ENCODE peak calls at places on chromosomes 11 and 22, in eight cellular contexts. One of them, this sample, is unnamed.

GRCh38 chr22:45608763-45609180 is 62.9 kb upstream of the ATXN10 start:
- DNase-seq in tibial artery: no peak
- DNase-seq in fibroblast of pulmonary artery: peak; percentile 16
- DNase-seq in uterus: no peak
- DNase-seq in upper lobe of right lung: no peak
- DNase-seq in heart left ventricle: no peak
- DNase-seq in cardiac fibroblast: no peak
- DNase-seq in epithelial cell of esophagus: peak; percentile 80
- DNase-seq in this sample: peak; percentile 40

GRCh38 chr11:78400116-78400515 is 17.5 kb downstream of the GAB2 start:
- DNase-seq in tibial artery: no peak
- DNase-seq in fibroblast of pulmonary artery: no peak
- DNase-seq in uterus: no peak
- DNase-seq in upper lobe of right lung: no peak
- DNase-seq in heart left ventricle: no peak
- DNase-seq in cardiac fibroblast: no peak
- DNase-seq in epithelial cell of esophagus: no peak
- DNase-seq in this sample: peak; percentile 25

GRCh38 chr11:86372586-86372985 is 2.1 kb upstream of the CCDC81 start:
- DNase-seq in tibial artery: no peak
- DNase-seq in fibroblast of pulmonary artery: no peak
- DNase-seq in uterus: no peak
- DNase-seq in upper lobe of right lung: no peak
- DNase-seq in heart left ventricle: no peak
- DNase-seq in cardiac fibroblast: no peak
- DNase-seq in epithelial cell of esophagus: peak; percentile 75
- DNase-seq in this sample: no peak

GRCh38 chr22:45889539-45890350 is 87.2 kb downstream of the WNT7B start:
- DNase-seq in tibial artery: no peak
- DNase-seq in fibroblast of pulmonary artery: no peak
- DNase-seq in uterus: no peak
- DNase-seq in upper lobe of right lung: peak; percentile 61
- DNase-seq in heart left ventricle: peak; percentile 57
- DNase-seq in cardiac fibroblast: peak; percentile 15
- DNase-seq in epithelial cell of esophagus: no peak
- DNase-seq in this sample: no peak

GRCh38 chr11:115716080-115716479 is 211.9 kb upstream of the CADM1 start:
- DNase-seq in tibial artery: no peak
- DNase-seq in fibroblast of pulmonary artery: no peak
- DNase-seq in uterus: no peak
- DNase-seq in upper lobe of right lung: no peak
- DNase-seq in heart left ventricle: no peak
- DNase-seq in cardiac fibroblast: no peak
- DNase-seq in epithelial cell of esophagus: no peak
- DNase-seq in this sample: no peak

GRCh38 chr22:23925020-23925606 is 30.9 kb downstream of the MIF start:
- DNase-seq in tibial artery: no peak
- DNase-seq in fibroblast of pulmonary artery: no peak
- DNase-seq in uterus: no peak
- DNase-seq in upper lobe of right lung: no peak
- DNase-seq in heart left ventricle: no peak
- DNase-seq in cardiac fibroblast: no peak
- DNase-seq in epithelial cell of esophagus: no peak
- DNase-seq in this sample: no peak

GRCh38 chr11:127275771-127276170 is 275.2 kb upstream of the KIRREL3 start:
- DNase-seq in tibial artery: no peak
- DNase-seq in fibroblast of pulmonary artery: no peak
- DNase-seq in uterus: no peak
- DNase-seq in upper lobe of right lung: no peak
- DNase-seq in heart left ventricle: no peak
- DNase-seq in cardiac fibroblast: no peak
- DNase-seq in epithelial cell of esophagus: no peak
- DNase-seq in this sample: no peak

GRCh38 chr22:38110863-38111852 is 674 bp upstream of the BAIAP2L2 start:
- DNase-seq in tibial artery: no peak
- DNase-seq in fibroblast of pulmonary artery: no peak
- DNase-seq in uterus: no peak
- DNase-seq in upper lobe of right lung: no peak
- DNase-seq in heart left ventricle: no peak
- DNase-seq in cardiac fibroblast: no peak
- DNase-seq in epithelial cell of esophagus: peak; percentile 36
- DNase-seq in this sample: no peak

GRCh38 chr11:80315263-80315662 is 874.4 kb upstream of the TENM4 start:
- DNase-seq in tibial artery: no peak
- DNase-seq in fibroblast of pulmonary artery: no peak
- DNase-seq in uterus: no peak
- DNase-seq in upper lobe of right lung: no peak
- DNase-seq in heart left ventricle: no peak
- DNase-seq in cardiac fibroblast: no peak
- DNase-seq in epithelial cell of esophagus: peak; percentile 91
- DNase-seq in this sample: no peak

GRCh38 chr11:80320765-80321164 is 879.9 kb upstream of the TENM4 start:
- DNase-seq in tibial artery: no peak
- DNase-seq in fibroblast of pulmonary artery: no peak
- DNase-seq in uterus: no peak
- DNase-seq in upper lobe of right lung: no peak
- DNase-seq in heart left ventricle: no peak
- DNase-seq in cardiac fibroblast: no peak
- DNase-seq in epithelial cell of esophagus: peak; percentile 13
- DNase-seq in this sample: no peak

GRCh38 chr11:80320226-80320625 is 879.4 kb upstream of the TENM4 start:
- DNase-seq in tibial artery: no peak
- DNase-seq in fibroblast of pulmonary artery: no peak
- DNase-seq in uterus: no peak
- DNase-seq in upper lobe of right lung: no peak
- DNase-seq in heart left ventricle: no peak
- DNase-seq in cardiac fibroblast: no peak
- DNase-seq in epithelial cell of esophagus: no peak
- DNase-seq in this sample: no peak

DNA sequence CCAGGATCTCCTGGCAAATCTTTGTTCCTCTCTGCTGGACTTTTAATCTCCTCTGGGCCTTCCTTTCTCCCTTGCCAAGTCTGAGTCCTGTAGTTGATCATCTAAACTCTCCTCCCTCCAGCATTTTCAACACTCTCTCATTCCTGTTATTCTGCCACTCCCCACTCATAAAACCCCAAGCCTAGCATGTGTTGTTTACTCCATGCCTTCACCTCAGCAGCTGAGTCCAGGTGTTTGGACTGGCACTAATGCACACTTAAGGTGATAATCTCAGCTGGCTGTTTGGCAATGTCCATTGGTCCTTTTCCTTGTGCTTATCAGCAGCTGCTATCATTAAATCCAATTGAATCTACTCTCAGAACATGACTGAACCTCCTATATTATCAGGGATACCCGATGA is 876.8 kb upstream of the TENM4 start:
- DNase-seq in tibial artery: no peak
- DNase-seq in fibroblast of pulmonary artery: no peak
- DNase-seq in uterus: no peak
- DNase-seq in upper lobe of right lung: no peak
- DNase-seq in heart left ventricle: no peak
- DNase-seq in cardiac fibroblast: no peak
- DNase-seq in epithelial cell of esophagus: no peak
- DNase-seq in this sample: no peak
- TF ChIP-seq CTCF in tibial artery: no peak
- TF ChIP-seq CTCF in fibroblast of pulmonary artery: no peak
- TF ChIP-seq CTCF in uterus: no peak
- TF ChIP-seq CTCF in upper lobe of right lung: no peak
- TF ChIP-seq CTCF in heart left ventricle: no peak
- TF ChIP-seq CTCF in cardiac fibroblast: no peak
- TF ChIP-seq CTCF in epithelial cell of esophagus: no peak
- TF ChIP-seq CTCF in this sample: no peak

GRCh38 chr22:31629741-31630184 is 32.3 kb downstream of the PISD start:
- DNase-seq in tibial artery: no peak
- DNase-seq in fibroblast of pulmonary artery: no peak
- DNase-seq in uterus: no peak
- DNase-seq in upper lobe of right lung: no peak
- DNase-seq in heart left ventricle: no peak
- DNase-seq in cardiac fibroblast: no peak
- DNase-seq in epithelial cell of esophagus: no peak
- DNase-seq in this sample: no peak

GRCh38 chr22:31628362-31628761 is 33.7 kb downstream of the PISD start:
- DNase-seq in tibial artery: no peak
- DNase-seq in fibroblast of pulmonary artery: no peak
- DNase-seq in uterus: no peak
- DNase-seq in upper lobe of right lung: no peak
- DNase-seq in heart left ventricle: no peak
- DNase-seq in cardiac fibroblast: no peak
- DNase-seq in epithelial cell of esophagus: no peak
- DNase-seq in this sample: no peak

GRCh38 chr22:31630331-31631329 is 31.4 kb downstream of the PISD start:
- DNase-seq in tibial artery: peak; percentile 87
- DNase-seq in fibroblast of pulmonary artery: peak; percentile 85
- DNase-seq in uterus: peak; percentile 81
- DNase-seq in upper lobe of right lung: peak; percentile 94
- DNase-seq in heart left ventricle: peak; percentile 90
- DNase-seq in cardiac fibroblast: peak; percentile 93
- DNase-seq in epithelial cell of esophagus: peak; percentile 70
- DNase-seq in this sample: peak; percentile 88

GRCh38 chr22:31627223-31627731 is 34.7 kb downstream of the PISD start:
- DNase-seq in tibial artery: no peak
- DNase-seq in fibroblast of pulmonary artery: no peak
- DNase-seq in uterus: no peak
- DNase-seq in upper lobe of right lung: no peak
- DNase-seq in heart left ventricle: no peak
- DNase-seq in cardiac fibroblast: peak; percentile 39
- DNase-seq in epithelial cell of esophagus: no peak
- DNase-seq in this sample: no peak

DNA sequence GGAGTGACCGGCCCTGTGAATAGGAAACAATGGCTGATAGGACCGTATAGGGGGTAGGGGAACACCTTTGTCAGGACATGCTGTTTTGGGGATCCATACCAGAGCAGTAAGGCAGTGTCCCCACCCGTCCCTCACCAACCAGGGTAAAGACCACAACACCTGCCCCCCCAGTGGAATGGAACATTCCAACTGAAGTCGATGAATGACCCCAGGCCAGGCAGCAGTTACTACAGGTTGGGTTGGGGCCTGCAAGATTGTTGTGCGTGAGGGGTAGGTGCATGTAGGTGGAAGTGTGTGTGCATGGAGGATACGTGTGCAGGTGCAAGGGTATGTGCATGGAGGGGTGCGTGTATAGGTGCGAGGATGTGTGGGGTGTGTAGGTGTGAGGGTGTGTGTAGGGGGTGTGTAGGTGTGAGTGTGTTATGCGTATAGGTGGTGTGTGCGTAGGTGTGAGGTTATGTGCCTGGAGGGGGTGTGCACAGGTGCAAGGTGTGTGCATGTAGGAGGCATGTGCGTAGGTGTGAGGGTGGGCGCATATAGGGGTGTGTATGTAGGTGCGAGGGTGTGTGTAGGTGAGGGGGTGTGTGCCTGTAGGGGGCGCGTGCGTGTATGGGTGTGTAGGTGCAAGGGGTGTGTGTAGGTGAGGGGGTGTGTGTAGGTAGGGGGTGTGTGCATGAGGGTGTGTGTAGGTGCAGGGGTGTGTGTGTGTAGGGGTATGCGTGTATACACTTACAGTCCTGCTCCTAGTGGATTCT is 32.9 kb downstream of the PISD start:
- DNase-seq in tibial artery: no peak
- DNase-seq in fibroblast of pulmonary artery: no peak
- DNase-seq in uterus: no peak
- DNase-seq in upper lobe of right lung: no peak
- DNase-seq in heart left ventricle: no peak
- DNase-seq in cardiac fibroblast: no peak
- DNase-seq in epithelial cell of esophagus: no peak
- DNase-seq in this sample: no peak
- H3K4me3 ChIP-seq in tibial artery: peak overlapping the region; percentile 94
- H3K4me3 ChIP-seq in fibroblast of pulmonary artery: peak overlapping the region; percentile 76
- H3K4me3 ChIP-seq in uterus: no peak overlapping the region
- H3K4me3 ChIP-seq in upper lobe of right lung: peak overlapping the region; percentile 95
- H3K4me3 ChIP-seq in heart left ventricle: peak overlapping the region; percentile 79
- H3K4me3 ChIP-seq in cardiac fibroblast: peak overlapping the region; percentile 91
- H3K4me3 ChIP-seq in epithelial cell of esophagus: no peak overlapping the region
- H3K4me3 ChIP-seq in this sample: peak overlapping the region; percentile 89

DNA sequence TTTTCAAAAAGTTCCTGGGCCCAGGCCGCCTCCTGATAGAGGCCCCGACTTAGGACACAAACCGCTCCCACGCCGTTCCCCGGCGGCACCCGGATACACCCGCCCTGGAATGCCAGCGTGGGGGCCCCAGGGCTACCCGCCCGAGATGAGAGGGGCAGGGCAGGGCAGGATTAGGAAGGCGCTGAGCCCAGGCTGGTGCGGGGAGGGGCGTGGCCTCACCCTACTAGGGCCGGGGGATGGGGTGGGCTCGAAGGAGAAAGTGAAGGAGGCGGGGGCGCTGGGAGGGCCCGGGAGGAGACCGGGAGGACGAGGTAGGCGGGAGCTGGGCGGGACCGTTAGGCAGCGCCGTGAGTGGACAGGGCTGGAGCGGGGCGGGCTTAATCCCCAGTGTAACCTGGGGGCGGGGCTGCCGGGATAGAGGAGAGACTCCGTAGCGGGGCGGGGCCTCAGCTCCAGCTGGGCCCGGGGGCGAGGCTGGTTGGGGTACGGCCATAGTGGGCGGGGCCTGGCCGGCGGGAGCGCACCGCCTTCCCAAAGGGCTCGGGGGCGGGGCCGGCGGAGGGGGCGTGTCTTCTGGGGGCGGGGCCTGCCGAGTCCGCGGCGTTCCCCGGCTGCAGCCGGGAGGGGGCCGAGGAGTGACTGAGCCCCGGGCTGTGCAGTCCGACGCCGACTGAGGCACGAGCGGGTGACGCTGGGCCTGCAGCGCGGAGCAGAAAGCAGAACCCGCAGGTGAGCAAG is at the start of gene CD82:
- DNase-seq in tibial artery: peak; percentile 100
- DNase-seq in fibroblast of pulmonary artery: peak; percentile 98
- DNase-seq in uterus: peak; percentile 100
- DNase-seq in upper lobe of right lung: peak; percentile 100
- DNase-seq in heart left ventricle: peak; percentile 100
- DNase-seq in cardiac fibroblast: peak; percentile 99
- DNase-seq in epithelial cell of esophagus: peak; percentile 99
- DNase-seq in this sample: peak; percentile 99
- TF ChIP-seq CTCF in tibial artery: peak; percentile 43
- TF ChIP-seq CTCF in fibroblast of pulmonary artery: peak; percentile 3
- TF ChIP-seq CTCF in uterus: peak; percentile 41
- TF ChIP-seq CTCF in upper lobe of right lung: peak; percentile 48
- TF ChIP-seq CTCF in heart left ventricle: peak; percentile 26
- TF ChIP-seq CTCF in cardiac fibroblast: no peak
- TF ChIP-seq CTCF in epithelial cell of esophagus: peak; percentile 21
- TF ChIP-seq CTCF in this sample: peak; percentile 18

GRCh38 chr11:131688056-131688693 is 317.8 kb downstream of the NTM start:
- DNase-seq in tibial artery: no peak
- DNase-seq in fibroblast of pulmonary artery: peak; percentile 62
- DNase-seq in uterus: peak; percentile 38
- DNase-seq in upper lobe of right lung: peak; percentile 76
- DNase-seq in heart left ventricle: peak; percentile 77
- DNase-seq in cardiac fibroblast: peak; percentile 68
- DNase-seq in epithelial cell of esophagus: peak; percentile 57
- DNase-seq in this sample: peak; percentile 42
- H3K4me3 ChIP-seq in tibial artery: no peak overlapping the region
- H3K4me3 ChIP-seq in fibroblast of pulmonary artery: peak overlapping the region; percentile 38
- H3K4me3 ChIP-seq in uterus: no peak overlapping the region
- H3K4me3 ChIP-seq in upper lobe of right lung: no peak overlapping the region
- H3K4me3 ChIP-seq in heart left ventricle: no peak overlapping the region
- H3K4me3 ChIP-seq in cardiac fibroblast: no peak overlapping the region
- H3K4me3 ChIP-seq in epithelial cell of esophagus: no peak overlapping the region
- H3K4me3 ChIP-seq in this sample: peak overlapping the region; percentile 21

This sample was measured in fibroblast of villous mesenchyme.